ENCODE peak calls at places on chromosomes 2 and 18, in six cellular contexts. One of them, this sample, is unnamed. For H3K4me1, the result is how much of the 10 kb centered on the place peaks cover.

GRCh38 chr18:63427566-63427965 is 5.3 kb upstream of the VPS4B start:
- DNase-seq in colonic mucosa: peak
- DNase-seq in Panc1: no peak
- DNase-seq in HCT116: peak
- DNase-seq in PC-9: peak
- DNase-seq in aorta: no peak
- DNase-seq in this sample: no peak

GRCh38 chr2:47708801-47709499 is 74.0 kb upstream of the MSH6 start:
- DNase-seq in colonic mucosa: no peak
- DNase-seq in Panc1: no peak
- DNase-seq in HCT116: no peak
- DNase-seq in PC-9: no peak
- DNase-seq in aorta: no peak
- DNase-seq in this sample: no peak

GRCh38 chr2:133333189-133333588 is 235.1 kb downstream of the NCKAP5 start:
- DNase-seq in colonic mucosa: no peak
- DNase-seq in Panc1: no peak
- DNase-seq in HCT116: no peak
- DNase-seq in PC-9: no peak
- DNase-seq in aorta: no peak
- DNase-seq in this sample: no peak

GRCh38 chr2:128638311-128638710 is 319.6 kb upstream of the HS6ST1 start:
- DNase-seq in colonic mucosa: peak
- DNase-seq in Panc1: no peak
- DNase-seq in HCT116: no peak
- DNase-seq in PC-9: no peak
- DNase-seq in aorta: no peak
- DNase-seq in this sample: no peak

GRCh38 chr2:227207573-227207972 is 43.1 kb downstream of the COL4A3 start:
- DNase-seq in colonic mucosa: no peak
- DNase-seq in Panc1: no peak
- DNase-seq in HCT116: no peak
- DNase-seq in PC-9: no peak
- DNase-seq in aorta: no peak
- DNase-seq in this sample: no peak

GRCh38 chr18:63949068-63949737 is at the start of gene HMSD:
- DNase-seq in colonic mucosa: peak
- DNase-seq in Panc1: no peak
- DNase-seq in HCT116: peak
- DNase-seq in PC-9: no peak
- DNase-seq in aorta: peak
- DNase-seq in this sample: peak

GRCh38 chr2:189519631-189520387 is 60.8 kb downstream of the SLC40A1 start:
- DNase-seq in colonic mucosa: no peak
- DNase-seq in Panc1: no peak
- DNase-seq in HCT116: no peak
- DNase-seq in PC-9: no peak
- DNase-seq in aorta: no peak
- DNase-seq in this sample: no peak

GRCh38 chr2:235812185-235812670 is 318.4 kb downstream of the AGAP1 start:
- DNase-seq in colonic mucosa: no peak
- DNase-seq in Panc1: no peak
- DNase-seq in HCT116: no peak
- DNase-seq in PC-9: no peak
- DNase-seq in aorta: no peak
- DNase-seq in this sample: no peak

GRCh38 chr18:54257015-54257414 is 12.3 kb upstream of the POLI start:
- DNase-seq in colonic mucosa: no peak
- DNase-seq in Panc1: no peak
- DNase-seq in HCT116: no peak
- DNase-seq in PC-9: peak
- DNase-seq in aorta: no peak
- DNase-seq in this sample: no peak

GRCh38 chr18:61362511-61362910 is 29.3 kb downstream of the CDH20 start:
- DNase-seq in colonic mucosa: no peak
- DNase-seq in Panc1: no peak
- DNase-seq in HCT116: no peak
- DNase-seq in PC-9: no peak
- DNase-seq in aorta: no peak
- DNase-seq in this sample: no peak
- H3K4me3 ChIP-seq in colonic mucosa: no peak
- H3K4me3 ChIP-seq in Panc1: no peak
- H3K4me3 ChIP-seq in HCT116: no peak
- H3K4me3 ChIP-seq in PC-9: no peak
- H3K4me3 ChIP-seq in aorta: no peak
- H3K4me3 ChIP-seq in this sample: no peak

DNA sequence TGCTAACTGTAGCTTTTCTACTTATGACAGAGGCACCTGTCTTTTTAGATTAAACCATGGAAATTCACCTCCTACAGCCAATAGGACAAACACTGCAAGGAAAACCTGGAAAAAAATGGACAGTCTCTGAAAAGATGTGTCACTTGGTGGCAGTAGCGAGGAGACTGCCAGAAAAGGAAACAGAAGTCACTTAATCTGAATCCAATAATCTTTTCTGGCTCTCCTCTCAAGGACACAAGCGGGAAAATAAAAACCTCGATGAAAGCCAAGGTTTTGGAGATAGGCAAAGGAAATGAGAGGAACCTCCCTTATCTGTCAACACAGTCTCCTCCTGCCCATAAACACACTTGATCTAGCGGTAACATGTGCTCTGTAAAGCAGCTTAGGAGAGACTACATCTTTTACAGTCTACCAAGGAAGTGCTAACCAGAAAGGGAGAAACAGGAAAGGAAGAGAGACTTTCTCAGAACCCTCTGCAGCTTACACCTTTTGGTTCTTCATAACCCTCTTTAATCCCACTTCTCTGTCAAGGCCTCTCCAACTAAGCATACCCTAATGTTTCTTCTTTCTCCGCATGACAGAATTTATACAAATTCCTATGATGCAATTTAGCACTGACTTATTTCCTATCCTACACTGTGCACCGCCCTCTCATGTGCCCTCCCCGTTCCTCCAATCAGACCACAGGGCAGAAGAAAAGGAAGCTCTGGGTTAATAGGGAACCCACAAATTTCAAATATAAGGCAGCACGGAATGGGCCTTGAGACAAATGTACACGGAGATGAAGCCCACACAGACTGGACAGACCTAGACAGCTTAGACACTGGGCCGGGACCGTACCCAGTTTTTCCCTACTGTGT is 52.8 kb downstream of the CLASP1 start:
- DNase-seq in colonic mucosa: peak
- DNase-seq in Panc1: peak
- DNase-seq in HCT116: peak
- DNase-seq in PC-9: peak
- DNase-seq in aorta: peak
- DNase-seq in this sample: no peak
- H3K4me1 ChIP-seq in colonic mucosa: under half
- H3K4me1 ChIP-seq in Panc1: under half
- H3K4me1 ChIP-seq in HCT116: under half
- H3K4me1 ChIP-seq in PC-9: under half
- H3K4me1 ChIP-seq in aorta: under half
- H3K4me1 ChIP-seq in this sample: under half

GRCh38 chr2:38722271-38723115 is 28.7 kb downstream of the SRSF7 start:
- DNase-seq in colonic mucosa: no peak
- DNase-seq in Panc1: no peak
- DNase-seq in HCT116: no peak
- DNase-seq in PC-9: no peak
- DNase-seq in aorta: no peak
- DNase-seq in this sample: no peak
- H3K4me3 ChIP-seq in colonic mucosa: no peak
- H3K4me3 ChIP-seq in Panc1: no peak
- H3K4me3 ChIP-seq in HCT116: no peak
- H3K4me3 ChIP-seq in PC-9: no peak
- H3K4me3 ChIP-seq in aorta: no peak
- H3K4me3 ChIP-seq in this sample: no peak

DNA sequence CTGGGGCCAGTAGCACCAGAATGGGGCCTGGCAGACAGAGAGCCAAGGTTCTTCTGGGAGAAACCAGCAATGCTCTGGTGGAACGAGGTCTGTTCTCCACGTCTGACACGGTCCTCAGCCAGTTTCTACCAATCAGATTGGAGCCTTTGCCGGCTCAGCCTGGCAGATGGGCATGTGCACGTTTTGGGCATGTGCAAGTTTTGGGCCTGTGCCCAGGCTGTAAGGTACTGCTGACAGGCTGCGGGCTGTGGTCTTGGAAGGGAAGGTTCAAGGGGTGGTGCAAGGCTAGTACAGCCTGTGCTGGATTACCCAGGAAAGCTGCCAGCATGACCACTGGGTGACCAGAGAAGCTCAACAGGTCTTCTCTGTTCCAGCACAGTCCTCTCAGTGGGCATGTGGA is 90.0 kb downstream of the PRKCE start:
- DNase-seq in colonic mucosa: no peak
- DNase-seq in Panc1: no peak
- DNase-seq in HCT116: no peak
- DNase-seq in PC-9: no peak
- DNase-seq in aorta: no peak
- DNase-seq in this sample: no peak
- H3K4me1 ChIP-seq in colonic mucosa: under half
- H3K4me1 ChIP-seq in Panc1: under half
- H3K4me1 ChIP-seq in HCT116: under half
- H3K4me1 ChIP-seq in PC-9: under half
- H3K4me1 ChIP-seq in aorta: under half
- H3K4me1 ChIP-seq in this sample: under half

This sample was measured in lung.